ENCODE peak calls at places on chromosomes 13 and 19, in seven cellular contexts. Z is germinal center, U is SJSA1, A is HuH-7.5, B is GM18507, I is left ventricle myocardium superior, V is natural killer cell. J is an unnamed sample.

GRCh38 chr19:23403581-23404324 is 8.5 kb upstream of the ZNF91 start:
- DNase-seq in V (no peak), A (peak; percentile 58), U (no peak), I (no peak), Z (no peak), B (no peak), J (no peak)

GRCh38 chr19:48615145-48616040 is 517 bp upstream of the FAM83E start:
- DNase-seq in A (no peak), V (no peak), B (no peak), I (no peak), Z (no peak), U (no peak), J (no peak)

GRCh38 chr19:16509141-16510061 is 13.2 kb downstream of the C19orf44 start:
- DNase-seq in Z (no peak), V (no peak), A (no peak), B (no peak), U (no peak), I (peak; percentile 71), J (peak; percentile 9)

GRCh38 chr13:110640591-110641029 is 25.3 kb downstream of the NAXD start:
- DNase-seq in Z (no peak), I (peak; percentile 78), A (no peak), B (no peak), V (no peak), U (peak; percentile 47), J (peak; percentile 28)

GRCh38 chr19:50695251-50696064 is 24.1 kb downstream of the SHANK1 start:
- DNase-seq in B (no peak), A (peak; percentile 65), Z (peak; percentile 51), I (peak; percentile 41), U (no peak), V (no peak), J (no peak)

GRCh38 chr13:76677047-76677446 is 209.2 kb downstream of the KCTD12 start:
- DNase-seq in V (no peak), A (no peak), B (no peak), Z (no peak), U (no peak), I (peak; percentile 71), J (no peak)

GRCh38 chr13:72507394-72508199 is 219.8 kb downstream of the MZT1 start:
- DNase-seq in B (no peak), I (no peak), V (no peak), U (no peak), A (no peak), Z (no peak), J (no peak)

GRCh38 chr19:35932291-35932936 is 3.8 kb upstream of the LRFN3 start:
- DNase-seq in Z (no peak), A (no peak), V (no peak), B (no peak), U (no peak), I (no peak), J (no peak)

GRCh38 chr19:2056810-2057192 is 5.8 kb upstream of the MKNK2 start:
- DNase-seq in V (no peak), I (peak; percentile 47), Z (no peak), B (no peak), A (no peak), U (no peak), J (no peak)

GRCh38 chr13:36531746-36532486 is 99.6 kb downstream of the CCNA1 start:
- DNase-seq in A (no peak), I (no peak), V (no peak), B (no peak), U (no peak), Z (no peak), J (peak; percentile 0)

GRCh38 chr19:32373614-32374295 is 28.3 kb downstream of the ZNF507 start:
- DNase-seq in B (no peak), A (peak; percentile 53), U (peak; percentile 95), Z (no peak), I (no peak), V (no peak), J (peak; percentile 99)

GRCh38 chr13:39684531-39685137 is 29.2 kb downstream of the COG6 start:
- DNase-seq in A (no peak), I (no peak), V (no peak), Z (peak; percentile 31), U (peak; percentile 7), B (no peak), J (peak; percentile 61)

GRCh38 chr19:56115490-56115889 is 5.6 kb downstream of the ZNF787 start:
- DNase-seq in A (no peak), Z (no peak), V (no peak), U (no peak), B (no peak), I (no peak), J (no peak)

GRCh38 chr19:16825312-16826168 is 3.7 kb upstream of the SIN3B start:
- DNase-seq in V (no peak), U (no peak), Z (no peak), I (peak; percentile 61), B (no peak), A (no peak), J (peak; percentile 85)

GRCh38 chr13:95019886-95020285 is 281.4 kb downstream of the ABCC4 start:
- DNase-seq in V (no peak), Z (no peak), B (no peak), A (no peak), U (no peak), I (no peak), J (no peak)

GRCh38 chr13:42847891-42848663 is 66.7 kb downstream of the FAM216B start:
- DNase-seq in A (no peak), Z (no peak), B (no peak), U (no peak), I (no peak), V (no peak), J (no peak)

GRCh38 chr19:1987197-1988187 is 28.0 kb downstream of the BTBD2 start:
- DNase-seq in U (no peak), V (no peak), I (no peak), Z (no peak), A (no peak), B (no peak), J (no peak)

GRCh38 chr13:79492313-79492798 is 11.4 kb downstream of the NDFIP2 start:
- DNase-seq in Z (no peak), B (no peak), I (no peak), A (no peak), V (no peak), U (peak; percentile 23), J (no peak)

GRCh38 chr19:1210227-1210538 is 4.6 kb downstream of the STK11 start:
- DNase-seq in A (no peak), U (no peak), Z (no peak), I (no peak), B (no peak), V (no peak), J (no peak)